ENCODE peak calls at places on chromosomes 6 and 20, in six cellular contexts. G is mesenchymal stem cell, D is cardiac muscle cell, V is GM23248, T is mammary epithelial cell, L is fibroblast of lung. F is an unnamed sample. For H3K4me1, the result is how much of the 10 kb centered on the place peaks cover.

GRCh38 chr20:63547484-63548480 is at the start of gene SRMS:
- DNase-seq in T (no peak), L (no peak), D (no peak), V (no peak), G (no peak), F (no peak)

GRCh38 chr6:34791842-34792604 is at the start of gene BLTP3A:
- DNase-seq in T (peak), D (peak), V (peak), L (peak), G (peak), F (peak)

GRCh38 chr6:146358341-146359046 is 185.1 kb upstream of the RAB32 start:
- DNase-seq in G (peak), V (peak), T (peak), D (peak), L (peak), F (peak)

GRCh38 chr6:145087034-145087433 is 648.3 kb downstream of the EPM2A start:
- DNase-seq in V (peak), D (no peak), G (peak), T (peak), L (no peak), F (no peak)

GRCh38 chr20:51695574-51696303 is 72.5 kb downstream of the ATP9A start:
- DNase-seq in D (peak), L (peak), G (peak), V (peak), T (peak), F (peak)

GRCh38 chr6:18477301-18477941 is 90.3 kb downstream of the RNF144B start:
- DNase-seq in T (no peak), G (no peak), D (no peak), L (no peak), V (peak), F (no peak)

GRCh38 chr6:36752886-36753506 is 55.4 kb downstream of the RAB44 start:
- DNase-seq in G (no peak), L (no peak), V (no peak), T (no peak), D (no peak), F (no peak)

GRCh38 chr6:99602519-99603420 is 3.9 kb upstream of the PRDM13 start:
- DNase-seq in T (no peak), V (no peak), D (no peak), G (no peak), L (no peak), F (no peak)

GRCh38 chr6:38077488-38078015 is 258.0 kb downstream of the ZFAND3 start:
- DNase-seq in G (no peak), D (no peak), V (no peak), T (no peak), L (peak), F (no peak)

GRCh38 chr6:30721198-30722024 is 1.3 kb downstream of the TUBB start:
- DNase-seq in V (peak), T (peak), L (peak), G (peak), D (peak), F (peak)

GRCh38 chr20:57074386-57074785 is 192.1 kb downstream of the BMP7 start:
- DNase-seq in D (no peak), G (no peak), V (no peak), T (no peak), L (no peak), F (no peak)

GRCh38 chr6:141483561-141484061 is 649.1 kb upstream of the GJE1 start:
- DNase-seq in G (peak), L (peak), D (peak), T (peak), V (peak), F (peak)

GRCh38 chr6:106939208-106939607 is 35.3 kb downstream of the CD24 start:
- DNase-seq in L (no peak), T (no peak), D (no peak), G (no peak), V (no peak), F (no peak)

GRCh38 chr6:21082091-21082490 is 511.5 kb upstream of the SOX4 start:
- DNase-seq in G (no peak), T (no peak), V (no peak), D (no peak), L (no peak), F (no peak)

GRCh38 chr6:42041131-42042055 is 8.9 kb upstream of the TAF8 start:
- DNase-seq in G (no peak), L (peak), V (no peak), T (no peak), D (peak), F (no peak)

GRCh38 chr20:59082077-59082740 is 39.6 kb upstream of the PRELID3B start:
- DNase-seq in T (peak), L (peak), V (peak), D (peak), G (no peak), F (no peak)

GRCh38 chr6:33989016-33989854 is 156.7 kb downstream of the GRM4 start:
- DNase-seq in G (no peak), D (no peak), T (no peak), V (no peak), L (no peak), F (no peak)

GRCh38 chr6:45000833-45001232 is 327.3 kb upstream of the RUNX2 start:
- DNase-seq in L (no peak), G (no peak), T (no peak), D (no peak), V (no peak), F (no peak)

GRCh38 chr20:4951299-4951698 is 50.0 kb downstream of the SLC23A2 start:
- DNase-seq in L (peak), G (peak), D (peak), T (peak), V (peak), F (peak)

GRCh38 chr6:1381397-1382330 is 7.7 kb upstream of the FOXF2 start:
- DNase-seq in V (peak), G (no peak), D (peak), T (no peak), L (peak), F (peak)

GRCh38 chr6:97449437-97449966 is 166.5 kb upstream of the MMS22L start:
- DNase-seq in T (no peak), D (no peak), L (no peak), V (no peak), G (no peak), F (no peak)

GRCh38 chr6:38052035-38052434 is 232.5 kb downstream of the ZFAND3 start:
- DNase-seq in T (peak), G (no peak), D (no peak), L (no peak), V (no peak), F (no peak)

GRCh38 chr6:53046274-53046673 is 18.9 kb upstream of the FBXO9 start:
- DNase-seq in T (no peak), D (no peak), L (no peak), V (no peak), G (no peak), F (no peak)

GRCh38 chr6:125212377-125212776 is 58.8 kb downstream of the TPD52L1 start:
- DNase-seq in D (no peak), L (no peak), G (no peak), V (no peak), T (no peak), F (no peak)

GRCh38 chr20:41150664-41151063 is 13.3 kb downstream of the PLCG1 start:
- DNase-seq in G (no peak), V (peak), D (no peak), T (no peak), L (no peak), F (no peak)

GRCh38 chr6:2979819-2980464 is 8.6 kb upstream of the SERPINB6 start:
- DNase-seq in V (peak), D (peak), G (no peak), L (no peak), T (peak), F (no peak)

GRCh38 chr6:84926756-84927155 is 162.4 kb upstream of the TBX18 start:
- DNase-seq in V (peak), D (no peak), G (no peak), L (no peak), T (peak), F (no peak)

GRCh38 chr6:147837540-147837939 is 329.1 kb downstream of the SAMD5 start:
- DNase-seq in D (no peak), T (no peak), G (no peak), L (no peak), V (no peak), F (no peak)

GRCh38 chr20:63810730-63811490 is 20.2 kb downstream of the ZBTB46 start:
- DNase-seq in T (no peak), D (no peak), L (no peak), V (no peak), G (no peak), F (no peak)

GRCh38 chr6:56580271-56580670 is 62.4 kb downstream of the DST start:
- DNase-seq in G (no peak), T (no peak), L (no peak), V (no peak), D (no peak), F (no peak)

GRCh38 chr6:55443238-55444134 is 116.2 kb downstream of the GFRAL start:
- DNase-seq in D (no peak), V (no peak), L (peak), T (no peak), G (peak), F (no peak)

GRCh38 chr20:19889011-19889953 is 127.9 kb upstream of the NAA20 start:
- DNase-seq in G (peak), V (peak), T (peak), L (peak), D (peak), F (peak)

GRCh38 chr20:33685328-33686007 is 717 bp downstream of the E2F1 start:
- DNase-seq in V (peak), D (no peak), G (peak), T (peak), L (no peak), F (no peak)

GRCh38 chr20:15199698-15200097 is 862.3 kb upstream of the FLRT3 start:
- DNase-seq in G (no peak), T (no peak), V (no peak), L (no peak), D (no peak), F (no peak)

GRCh38 chr6:10314163-10314955 is 100.5 kb downstream of the TFAP2A start:
- DNase-seq in G (no peak), T (no peak), V (no peak), L (no peak), D (no peak), F (no peak)
- H3K4me1 ChIP-seq in G (under half), T (under half), V (under half), L (under half), D (under half), F (under half)

DNA sequence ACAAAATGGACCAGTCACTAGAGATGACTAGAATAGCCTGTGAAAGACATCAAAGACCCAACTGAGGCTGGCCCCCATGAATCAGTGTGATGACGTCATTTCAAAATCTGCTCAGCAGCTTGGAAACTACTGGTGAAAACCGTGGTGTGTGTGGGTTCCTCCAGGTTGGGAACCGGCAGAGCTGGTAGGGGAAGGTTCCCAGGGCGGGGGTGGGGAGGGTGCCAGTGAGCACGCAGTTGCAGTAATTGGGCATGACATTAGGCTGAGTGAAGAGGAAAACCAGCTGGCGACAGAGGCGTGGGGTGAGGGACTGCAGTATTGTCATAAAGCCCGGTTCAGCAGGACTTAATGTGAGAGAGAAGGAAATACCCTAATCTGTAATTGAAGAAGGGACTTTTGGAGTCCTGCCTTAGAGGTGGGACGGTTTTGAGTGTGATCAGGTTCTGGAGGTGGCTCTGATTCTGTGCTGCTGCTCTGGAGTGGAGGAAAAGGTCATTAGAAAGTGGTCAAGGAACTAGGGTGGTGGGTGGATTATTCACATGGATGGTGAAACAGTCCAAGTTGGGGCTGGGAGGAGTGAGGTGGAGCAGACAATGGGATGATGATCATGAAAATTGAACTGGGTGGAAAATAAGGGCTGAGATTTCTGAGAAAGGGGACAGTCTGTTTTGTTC is 52.0 kb upstream of the MTHFD1L start:
- DNase-seq in V (peak), T (peak), G (peak), D (peak), L (peak), F (no peak)
- H3K27ac ChIP-seq in V (peak), T (peak), G (no peak), D (no peak), L (no peak), F (no peak)

GRCh38 chr20:13128173-13128572 is 92.9 kb upstream of the ISM1 start:
- DNase-seq in G (no peak), V (no peak), T (no peak), L (no peak), D (no peak), F (no peak)
- H3K4me1 ChIP-seq in G (under half), V (under half), T (under half), L (under half), D (under half), F (under half)

GRCh38 chr6:110331816-110332215 is 26.3 kb downstream of the METTL24 start:
- DNase-seq in T (no peak), L (no peak), D (peak), V (peak), G (peak), F (no peak)

GRCh38 chr6:110329348-110329728 is 28.8 kb downstream of the METTL24 start:
- DNase-seq in D (peak), T (no peak), G (peak), V (peak), L (peak), F (peak)

GRCh38 chr6:110329729-110330436 is 28.3 kb downstream of the METTL24 start:
- DNase-seq in D (peak), L (no peak), T (peak), V (peak), G (peak), F (peak)

GRCh38 chr6:110332281-110332680 is 25.9 kb downstream of the METTL24 start:
- DNase-seq in L (no peak), T (no peak), G (no peak), V (no peak), D (no peak), F (no peak)

DNA sequence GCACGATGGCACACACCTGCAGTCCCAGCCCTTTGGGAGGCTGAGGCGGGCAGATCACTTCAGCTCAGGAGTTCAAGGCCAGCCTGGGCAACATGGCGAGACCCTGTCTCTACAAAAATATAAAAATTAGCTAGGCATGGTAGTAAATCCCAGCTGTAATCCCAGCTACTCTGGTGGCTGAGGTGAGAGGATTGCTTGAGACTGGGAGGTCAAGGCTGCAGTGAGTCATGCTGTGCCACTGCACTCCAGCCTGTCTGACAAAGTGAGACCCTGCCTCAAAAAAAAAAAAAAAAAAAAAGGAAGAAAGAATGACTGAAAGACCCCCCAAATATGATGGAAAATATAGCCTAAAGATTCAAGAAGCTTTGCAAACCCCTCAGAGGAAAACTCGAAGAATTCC is 26.8 kb downstream of the METTL24 start:
- DNase-seq in G (no peak), V (no peak), L (no peak), D (no peak), T (no peak), F (no peak)
- H3K27ac ChIP-seq in G (no peak), V (no peak), L (no peak), D (peak), T (no peak), F (no peak)

DNA sequence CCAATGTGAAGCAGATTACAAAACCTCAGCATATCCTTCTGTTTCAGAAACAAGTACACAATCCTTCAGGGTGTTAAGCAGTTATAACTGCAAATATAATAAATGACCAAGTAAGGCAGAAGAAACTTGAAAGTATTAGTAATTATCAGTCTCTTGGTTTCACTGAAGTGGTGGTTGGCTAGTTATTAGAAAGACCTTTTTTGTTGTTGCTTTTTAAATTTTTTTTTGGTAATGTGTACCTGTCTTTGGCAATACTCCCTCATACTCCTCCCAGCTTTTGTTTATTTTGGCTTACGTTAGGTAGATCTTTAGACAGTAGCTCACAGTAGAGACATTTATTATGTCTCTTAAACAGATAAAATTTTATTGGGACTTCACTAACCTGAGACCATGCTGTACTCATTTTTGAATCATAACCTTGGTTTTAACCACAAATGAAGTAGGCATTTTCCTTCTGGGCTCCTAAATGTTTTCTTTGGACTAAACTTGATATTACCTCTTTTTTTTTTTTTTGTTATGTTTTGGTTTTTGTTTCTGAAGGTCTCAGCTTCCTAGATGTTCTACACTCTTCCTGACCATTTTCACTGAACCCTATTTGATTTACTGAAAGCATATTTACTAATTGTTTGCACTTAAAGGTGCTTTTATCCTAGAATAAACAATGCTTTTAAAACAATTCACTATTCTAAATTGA is 6.4 kb downstream of the CD2AP start:
- DNase-seq in T (peak), G (peak), D (no peak), L (peak), V (peak), F (no peak)
- H3K4me1 ChIP-seq in T (under half), G (under half), D (under half), L (under half), V (half or more), F (under half)

GRCh38 chr20:37316775-37317170 is 27.3 kb downstream of the MANBAL start:
- DNase-seq in T (no peak), V (no peak), D (no peak), L (no peak), G (no peak), F (no peak)

GRCh38 chr20:37316116-37316774 is 26.8 kb downstream of the MANBAL start:
- DNase-seq in G (peak), D (no peak), T (no peak), L (no peak), V (no peak), F (no peak)

GRCh38 chr20:37314099-37314498 is 24.6 kb downstream of the MANBAL start:
- DNase-seq in D (no peak), V (no peak), G (no peak), T (no peak), L (no peak), F (no peak)

GRCh38 chr20:37314617-37315292 is 25.3 kb downstream of the MANBAL start:
- DNase-seq in T (no peak), V (peak), G (no peak), L (peak), D (peak), F (no peak)

DNA sequence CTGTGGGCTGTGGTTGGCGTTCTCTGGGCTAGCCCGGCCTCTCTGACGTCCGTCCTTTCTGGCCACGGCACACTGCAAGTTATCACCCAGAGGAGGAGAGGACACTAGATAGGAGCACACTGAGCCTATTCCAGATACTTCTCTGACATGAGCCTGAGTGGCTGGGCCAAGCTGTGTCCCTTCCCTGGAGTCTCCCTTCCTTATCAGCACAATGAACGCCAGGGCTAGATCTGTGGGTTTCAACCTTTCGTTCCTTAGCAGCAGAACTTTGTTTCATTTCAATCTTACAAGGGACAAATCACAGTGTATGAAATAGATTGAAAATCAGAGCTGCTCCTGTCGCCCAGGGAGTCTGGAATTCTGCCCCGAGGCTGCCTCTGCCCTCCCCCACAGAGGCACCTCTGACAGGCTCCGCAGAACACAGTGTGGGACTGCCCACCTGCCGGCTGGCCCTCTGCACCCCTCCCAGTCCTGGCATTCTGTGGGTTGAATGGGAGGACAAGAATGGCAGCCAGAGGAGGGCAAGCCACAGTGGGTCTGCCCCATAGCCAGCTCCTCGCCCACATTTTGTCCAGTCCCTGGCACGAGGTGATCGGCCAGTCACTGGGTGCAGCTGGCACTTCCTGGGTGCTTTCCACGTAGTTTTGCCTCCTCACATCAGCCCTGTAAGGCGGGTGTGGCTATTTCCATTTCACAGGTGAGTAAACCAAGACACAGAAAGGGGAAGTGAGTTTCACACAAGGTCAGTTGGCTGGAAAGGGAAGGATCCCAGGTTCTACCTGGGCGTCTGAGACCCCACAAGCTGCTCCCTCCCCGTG is 26.0 kb downstream of the MANBAL start:
- DNase-seq in T (peak), V (peak), G (peak), D (peak), L (peak), F (no peak)
- H3K27ac ChIP-seq in T (peak), V (peak), G (no peak), D (peak), L (peak), F (peak)

F was measured in SJSA1.